ENCODE peak calls at places on chromosomes 3 and 15, in seven cellular contexts. F is amygdala; Z is HFFc6; C is effector memory CD8-positive, alpha-beta T cell; A is colonic mucosa; Q is H4; X is HS-5. P is an unnamed sample.

GRCh38 chr3:74003712-74004111 is 379.0 kb upstream of the PDZRN3 start:
- DNase-seq in F (no peak), Z (no peak), C (no peak), A (no peak), Q (no peak), X (no peak), P (no peak)

GRCh38 chr15:85541744-85542143 is 161.3 kb downstream of the AKAP13 start:
- DNase-seq in F (no peak), Z (no peak), C (no peak), A (no peak), Q (no peak), X (no peak), P (no peak)

GRCh38 chr15:91857772-91858171 is 4.3 kb downstream of the SLCO3A1 start:
- DNase-seq in F (no peak), Z (no peak), C (peak), A (no peak), Q (no peak), X (no peak), P (no peak)

GRCh38 chr3:53217175-53217574 is 38.6 kb downstream of the TKT start:
- DNase-seq in F (no peak), Z (no peak), C (no peak), A (no peak), Q (no peak), X (no peak), P (no peak)

GRCh38 chr3:168803536-168803935 is 707.8 kb upstream of the GOLIM4 start:
- DNase-seq in F (no peak), Z (peak), C (no peak), A (no peak), Q (no peak), X (no peak), P (no peak)

GRCh38 chr15:98703291-98703690 is 55.0 kb downstream of the IGF1R start:
- DNase-seq in F (no peak), Z (no peak), C (no peak), A (no peak), Q (no peak), X (no peak), P (no peak)

GRCh38 chr3:191236635-191237034 is 37.6 kb downstream of the OSTN start:
- DNase-seq in F (no peak), Z (peak), C (no peak), A (no peak), Q (peak), X (no peak), P (no peak)

GRCh38 chr15:50224606-50225005 is 40.9 kb downstream of the HDC start:
- DNase-seq in F (no peak), Z (peak), C (no peak), A (no peak), Q (no peak), X (no peak), P (no peak)

GRCh38 chr15:66718220-66718988 is 16.4 kb downstream of the SMAD6 start:
- DNase-seq in F (no peak), Z (no peak), C (no peak), A (no peak), Q (no peak), X (no peak), P (no peak)

GRCh38 chr3:99933971-99934750 is 116.5 kb downstream of the CMSS1 start:
- DNase-seq in F (no peak), Z (no peak), C (no peak), A (no peak), Q (no peak), X (no peak), P (no peak)